ENCODE peak calls at places on chromosomes 7 and 10, in eight cellular contexts. G is AG10803; X is neural crest cell; Y is stimulated activated CD4-positive, alpha-beta T cell treated with anti-CD3 and anti-CD28 coated beads, Interleukin-2, amount 100 ng/mL, for 48 hours; U is HEK293T; D is coronary artery; K is COR-L47; V is right atrium auricular region. H is an unnamed sample.

GRCh38 chr10:58588673-58589265 is 76.1 kb downstream of the BICC1 start:
- DNase-seq in U (no peak), Y (no peak), K (no peak), X (peak), G (no peak), D (no peak), V (no peak), H (no peak)

GRCh38 chr10:125009580-125010235 is 67.8 kb downstream of the ZRANB1 start:
- DNase-seq in U (no peak), X (no peak), K (no peak), D (no peak), V (no peak), Y (no peak), G (no peak), H (no peak)

GRCh38 chr7:36278767-36279171 is 110.9 kb upstream of the ANLN start:
- DNase-seq in D (no peak), X (no peak), Y (no peak), V (peak), K (no peak), G (peak), U (peak), H (no peak)

GRCh38 chr10:112525215-112525614 is 78.2 kb downstream of the VTI1A start:
- DNase-seq in Y (no peak), X (no peak), K (no peak), D (no peak), G (no peak), U (no peak), V (no peak), H (no peak)

GRCh38 chr10:104735036-104735435 is 93.9 kb downstream of the SORCS3 start:
- DNase-seq in G (no peak), Y (no peak), V (no peak), D (no peak), K (no peak), X (no peak), U (no peak), H (no peak)

GRCh38 chr7:30022991-30023390 is 3.5 kb downstream of the FKBP14 start:
- DNase-seq in U (no peak), V (no peak), G (no peak), Y (no peak), K (no peak), X (no peak), D (no peak), H (no peak)

GRCh38 chr10:29256019-29256418 is 32.9 kb upstream of the LYZL1 start:
- DNase-seq in K (no peak), V (no peak), X (no peak), G (no peak), Y (no peak), D (no peak), U (no peak), H (no peak)

GRCh38 chr7:84195295-84196006 is 862 bp upstream of the SEMA3A start:
- DNase-seq in V (no peak), G (no peak), X (no peak), U (peak), Y (no peak), K (no peak), D (no peak), H (no peak)

GRCh38 chr7:148473694-148474222 is 116.8 kb upstream of the C7orf33 start:
- DNase-seq in K (no peak), Y (no peak), G (no peak), V (no peak), D (no peak), X (no peak), U (no peak), H (no peak)

GRCh38 chr7:1823376-1824150 is 153.5 kb downstream of the ELFN1 start:
- DNase-seq in G (no peak), Y (no peak), X (no peak), D (peak), U (no peak), K (no peak), V (no peak), H (no peak)

GRCh38 chr7:22983257-22983855 is 30.6 kb downstream of the HYCC1 start:
- DNase-seq in V (no peak), X (no peak), G (peak), D (no peak), U (no peak), Y (no peak), K (no peak), H (no peak)

GRCh38 chr10:127410030-127410429 is 139.1 kb upstream of the NPS start:
- DNase-seq in D (no peak), X (no peak), K (no peak), Y (no peak), G (no peak), V (no peak), U (no peak), H (no peak)

GRCh38 chr7:42380411-42380810 is 143.4 kb upstream of the GLI3 start:
- DNase-seq in Y (no peak), U (no peak), V (no peak), G (peak), X (no peak), D (no peak), K (no peak), H (no peak)

GRCh38 chr10:45181483-45181882 is 133.9 kb downstream of the OR13A1 start:
- DNase-seq in V (no peak), D (peak), G (peak), Y (no peak), K (no peak), X (no peak), U (no peak), H (no peak)

GRCh38 chr10:72904806-72905205 is 11.3 kb downstream of the OIT3 start:
- DNase-seq in V (no peak), X (no peak), D (no peak), U (no peak), Y (no peak), G (no peak), K (no peak), H (no peak)

GRCh38 chr7:131267631-131268030 is 60.0 kb upstream of the MKLN1 start:
- DNase-seq in X (no peak), K (no peak), D (no peak), Y (no peak), G (peak), U (no peak), V (no peak), H (no peak)

GRCh38 chr10:87864497-87865059 is 1.2 kb downstream of the PTEN start:
- DNase-seq in V (no peak), X (no peak), G (no peak), Y (no peak), K (no peak), D (no peak), U (no peak), H (no peak)

GRCh38 chr10:8444630-8445029 is 390.1 kb downstream of the GATA3 start:
- DNase-seq in U (peak), V (no peak), K (no peak), X (peak), D (no peak), Y (no peak), G (no peak), H (peak)

H was measured in GM06990.